ENCODE peak calls at places on chromosome 1, in seven cellular contexts. E, F, M, Z, L, R and K are unnamed samples.

GRCh38 chr1:207398986-207399385 is 55.1 kb upstream of the CR2 start:
- DNase-seq in R (no peak), M (no peak), F (no peak), E (no peak), L (no peak), Z (no peak), K (no peak)

GRCh38 chr1:202561726-202562442 is 148.4 kb downstream of the SYT2 start:
- DNase-seq in F (no peak), E (no peak), M (peak; percentile 93), R (no peak), L (no peak), Z (no peak), K (no peak)

GRCh38 chr1:216910081-216910840 is 187.0 kb upstream of the ESRRG start:
- DNase-seq in E (no peak), M (no peak), F (peak; percentile 45), Z (no peak), L (no peak), R (no peak), K (no peak)

GRCh38 chr1:226737819-226738420 is 1.2 kb downstream of the ITPKB start:
- DNase-seq in L (no peak), Z (peak; percentile 43), F (peak; percentile 48), M (peak; percentile 58), E (peak; percentile 91), R (peak; percentile 64), K (no peak)

GRCh38 chr1:18376661-18377060 is 104.1 kb upstream of the KLHDC7A start:
- DNase-seq in L (no peak), E (no peak), Z (no peak), R (no peak), M (no peak), F (no peak), K (no peak)

GRCh38 chr1:51280321-51281096 is 44.4 kb downstream of the RNF11 start:
- DNase-seq in F (peak; percentile 15), E (no peak), Z (no peak), R (no peak), M (no peak), L (no peak), K (no peak)

GRCh38 chr1:85806236-85806965 is 98.2 kb upstream of the ZNHIT6 start:
- DNase-seq in Z (no peak), M (no peak), L (no peak), E (no peak), R (no peak), F (no peak), K (no peak)

GRCh38 chr1:214830956-214831355 is 228.0 kb downstream of the CENPF start:
- DNase-seq in L (no peak), E (no peak), M (no peak), Z (no peak), R (no peak), F (no peak), K (no peak)

GRCh38 chr1:11918779-11919519 is 7.3 kb downstream of the KIAA2013 start:
- DNase-seq in Z (no peak), L (no peak), M (no peak), E (no peak), F (peak; percentile 77), R (peak; percentile 78), K (no peak)

GRCh38 chr1:58724483-58724882 is 24.6 kb upstream of the MYSM1 start:
- DNase-seq in M (peak; percentile 30), Z (no peak), L (no peak), F (no peak), R (no peak), E (no peak), K (no peak)

GRCh38 chr1:8600336-8600735 is 217.1 kb downstream of the RERE start:
- DNase-seq in E (no peak), Z (no peak), R (no peak), F (peak; percentile 50), L (no peak), M (no peak), K (no peak)

GRCh38 chr1:8602471-8603219 is 214.8 kb downstream of the RERE start:
- DNase-seq in Z (no peak), R (no peak), M (peak; percentile 66), E (no peak), L (no peak), F (no peak), K (no peak)

GRCh38 chr1:8604041-8604942 is 213.1 kb downstream of the RERE start:
- DNase-seq in M (peak; percentile 44), E (no peak), Z (no peak), F (no peak), R (no peak), L (no peak), K (no peak)

GRCh38 chr1:8599813-8600212 is 217.6 kb downstream of the RERE start:
- DNase-seq in E (no peak), Z (no peak), R (no peak), F (no peak), L (no peak), M (no peak), K (no peak)

DNA sequence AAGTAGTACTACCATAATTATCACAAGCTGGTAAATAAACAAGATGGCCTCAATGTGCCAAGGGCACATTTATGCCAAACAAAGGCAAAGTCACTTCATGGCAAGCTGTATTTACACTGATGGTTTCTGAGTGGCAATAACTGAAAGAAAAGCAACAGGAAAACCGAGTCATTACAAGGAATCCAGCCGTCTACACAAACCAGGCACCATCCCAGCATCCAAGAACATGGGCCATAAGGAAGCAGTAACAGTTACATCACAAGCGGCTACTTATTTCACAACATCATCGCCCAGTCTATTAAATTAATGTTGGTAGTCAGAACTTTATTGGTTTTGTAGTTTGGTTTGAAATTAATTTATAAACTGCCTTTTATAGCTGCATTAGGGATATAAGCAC is 214.2 kb downstream of the RERE start:
- DNase-seq in M (no peak), Z (no peak), L (no peak), R (peak; percentile 31), E (no peak), F (peak; percentile 69), K (no peak)
- H3K4me1 ChIP-seq in M (peaks cover 26% of the 10 kb centered on the region), Z (peaks cover 16% of the 10 kb centered on the region), L (peaks cover 9% of the 10 kb centered on the region), R (no peaks in the 10 kb centered on the region), E (peaks cover 58% of the 10 kb centered on the region), F (peaks cover 38% of the 10 kb centered on the region), K (no peaks in the 10 kb centered on the region)

DNA sequence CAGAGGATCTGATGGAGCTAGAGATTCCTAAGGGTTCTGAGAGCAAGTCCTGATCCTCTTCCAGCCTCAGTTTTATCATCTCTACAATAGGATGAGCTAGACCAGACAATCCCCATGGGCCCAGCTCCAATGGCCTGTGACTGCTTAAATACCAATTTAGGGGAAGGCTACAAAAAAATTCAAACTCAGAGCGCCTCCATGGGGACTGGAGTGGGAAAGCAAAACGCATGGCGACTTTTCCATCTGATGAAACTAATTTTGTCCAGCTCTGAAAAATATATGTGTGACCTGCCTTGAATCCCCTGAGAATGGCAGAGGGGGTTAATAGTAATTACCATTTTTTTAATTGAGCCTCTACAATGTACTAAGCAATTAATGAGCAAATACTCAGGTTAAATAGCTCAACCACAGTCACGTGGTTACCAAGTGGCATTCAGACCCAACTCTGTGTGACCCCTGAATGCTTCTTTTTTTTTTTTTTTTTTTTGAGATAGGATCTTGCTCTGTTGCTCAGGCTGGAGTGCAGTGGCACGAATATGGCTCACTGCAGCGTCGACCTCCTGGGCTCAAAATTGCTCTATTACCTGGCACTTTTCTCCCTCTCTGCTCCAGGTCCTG is 8.4 kb downstream of the EXTL1 start:
- DNase-seq in L (no peak), F (no peak), Z (no peak), M (no peak), R (no peak), E (no peak), K (no peak)
- TF ChIP-seq CTCF in L (no peak), F (no peak), Z (no peak), M (no peak), R (no peak), E (no peak), K (no peak)

GRCh38 chr1:239786464-239786863 is 305.2 kb upstream of the FMN2 start:
- DNase-seq in E (no peak), Z (no peak), L (no peak), F (no peak), M (no peak), R (no peak), K (no peak)
- H3K27ac ChIP-seq in E (no peak overlapping the region), Z (no peak overlapping the region), L (no peak overlapping the region), F (no peak overlapping the region), M (no peak overlapping the region), R (no peak overlapping the region), K (no peak overlapping the region)

GRCh38 chr1:164768045-164768402 is 209.0 kb downstream of the PBX1 start:
- DNase-seq in E (no peak), L (no peak), R (no peak), Z (no peak), M (peak; percentile 50), F (peak; percentile 72), K (no peak)
- H3K4me1 ChIP-seq in E (peaks cover 4% of the 10 kb centered on the region), L (no peaks in the 10 kb centered on the region), R (peaks cover 15% of the 10 kb centered on the region), Z (peaks cover 31% of the 10 kb centered on the region), M (peaks cover 43% of the 10 kb centered on the region), F (peaks cover 47% of the 10 kb centered on the region), K (peaks cover 49% of the 10 kb centered on the region)

DNA sequence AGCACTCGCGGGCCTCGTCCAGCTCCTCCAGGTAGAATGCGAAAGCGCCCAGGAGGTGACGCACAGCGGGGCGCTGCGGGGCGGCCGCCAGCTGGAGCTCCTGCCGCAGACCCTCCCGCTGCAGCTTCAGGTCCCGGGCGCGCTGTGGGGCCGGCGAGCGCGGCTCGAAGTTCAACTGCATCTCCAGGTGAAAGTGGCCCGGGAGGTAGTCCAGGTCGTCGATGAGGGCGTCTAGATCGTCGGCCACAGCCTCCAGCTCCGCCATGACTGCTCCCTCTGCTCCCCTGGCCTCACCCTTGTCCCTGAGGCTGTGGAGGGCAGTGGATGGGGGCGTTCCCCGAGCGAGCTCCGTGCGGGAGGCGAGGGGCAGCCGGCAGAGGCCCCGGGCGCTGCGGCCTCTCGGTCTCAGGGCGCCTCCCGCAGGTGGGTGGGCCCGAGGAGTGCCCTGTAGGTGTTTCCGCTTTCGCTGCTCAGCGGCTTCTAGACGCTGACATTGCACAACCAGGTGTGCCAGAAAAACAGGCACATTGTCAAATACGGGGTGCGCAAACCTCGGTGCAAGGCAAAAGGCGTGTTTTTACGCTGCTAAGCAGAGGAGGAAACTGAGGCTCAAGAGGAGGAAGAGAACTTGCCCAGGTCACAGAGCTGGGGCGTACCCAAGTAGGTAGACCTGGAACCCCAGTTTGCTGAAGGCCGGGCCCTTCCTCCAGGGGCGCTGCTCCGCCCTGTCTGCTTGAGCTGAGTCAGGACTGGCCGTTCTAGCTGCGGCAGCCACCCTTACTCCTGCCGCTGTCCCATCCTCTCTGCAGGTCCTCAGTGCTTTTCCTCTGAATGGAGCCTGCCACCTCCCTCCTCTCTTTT is at the start of gene TTC22:
- DNase-seq in Z (no peak), L (no peak), E (peak; percentile 94), R (no peak), M (peak; percentile 87), F (no peak), K (no peak)
- TF ChIP-seq CTCF in Z (peak; percentile 19), L (peak; percentile 67), E (peak; percentile 64), R (peak; percentile 6), M (peak; percentile 78), F (peak; percentile 33), K (peak; percentile 74)